ENCODE peak calls at places on chromosomes 6 and 20, in four cellular contexts. One of them, this sample, is unnamed.
A peak's percentile ranks its signal among the peaks of the same experiment; 100 is the strongest.

GRCh38 chr6:130810307-130811030 is 16.7 kb upstream of the SMLR1 start:
- DNase-seq in A549: no peak
- DNase-seq in GM12878: no peak
- DNase-seq in HepG2: no peak
- DNase-seq in this sample: peak; percentile 50

GRCh38 chr6:30570760-30571084 is 520 bp upstream of the ABCF1 start:
- DNase-seq in HepG2: no peak
- DNase-seq in GM12878: no peak
- DNase-seq in A549: peak; percentile 12
- DNase-seq in this sample: no peak

GRCh38 chr6:117205876-117206275 is 59.5 kb upstream of the VGLL2 start:
- DNase-seq in A549: no peak
- DNase-seq in HepG2: no peak
- DNase-seq in GM12878: no peak
- DNase-seq in this sample: no peak

GRCh38 chr6:155521719-155522118 is 66.1 kb upstream of the NOX3 start:
- DNase-seq in HepG2: no peak
- DNase-seq in GM12878: no peak
- DNase-seq in A549: no peak
- DNase-seq in this sample: peak; percentile 61

GRCh38 chr6:137415127-137415833 is 78.9 kb downstream of the OLIG3 start:
- DNase-seq in A549: no peak
- DNase-seq in GM12878: no peak
- DNase-seq in HepG2: peak; percentile 50
- DNase-seq in this sample: peak; percentile 53

GRCh38 chr6:13715444-13715883 is 3.8 kb upstream of the RANBP9 start:
- DNase-seq in A549: no peak
- DNase-seq in GM12878: peak; percentile 37
- DNase-seq in HepG2: peak; percentile 86
- DNase-seq in this sample: no peak

GRCh38 chr6:106334646-106335448 is 9.3 kb upstream of the ATG5 start:
- DNase-seq in A549: peak; percentile 19
- DNase-seq in HepG2: peak; percentile 52
- DNase-seq in GM12878: no peak
- DNase-seq in this sample: peak; percentile 47

GRCh38 chr6:77361018-77361417 is 102.3 kb downstream of the HTR1B start:
- DNase-seq in GM12878: no peak
- DNase-seq in HepG2: no peak
- DNase-seq in A549: no peak
- DNase-seq in this sample: no peak

GRCh38 chr6:54058236-54058635 is 53.0 kb upstream of the MLIP start:
- DNase-seq in A549: no peak
- DNase-seq in HepG2: no peak
- DNase-seq in GM12878: no peak
- DNase-seq in this sample: no peak

GRCh38 chr20:23350855-23351838 is 556 bp downstream of the NXT1 start:
- DNase-seq in A549: peak; percentile 44
- DNase-seq in HepG2: peak; percentile 85
- DNase-seq in GM12878: no peak
- DNase-seq in this sample: peak; percentile 45

GRCh38 chr6:131290955-131291354 is 155.7 kb downstream of the AKAP7 start:
- DNase-seq in HepG2: no peak
- DNase-seq in A549: no peak
- DNase-seq in GM12878: no peak
- DNase-seq in this sample: no peak

GRCh38 chr6:10837692-10837996 is 695 bp downstream of the MAK start:
- DNase-seq in GM12878: no peak
- DNase-seq in A549: no peak
- DNase-seq in HepG2: no peak
- DNase-seq in this sample: no peak

GRCh38 chr6:149233056-149233715 is 84.3 kb upstream of the TAB2 start:
- DNase-seq in GM12878: no peak
- DNase-seq in HepG2: peak; percentile 63
- DNase-seq in A549: peak; percentile 83
- DNase-seq in this sample: peak; percentile 93

GRCh38 chr20:55269913-55270312 is 735.4 kb downstream of the CBLN4 start:
- DNase-seq in HepG2: no peak
- DNase-seq in GM12878: no peak
- DNase-seq in A549: no peak
- DNase-seq in this sample: no peak

GRCh38 chr6:23213651-23214050 is 644.3 kb downstream of the HDGFL1 start:
- DNase-seq in HepG2: no peak
- DNase-seq in A549: no peak
- DNase-seq in GM12878: no peak
- DNase-seq in this sample: peak; percentile 54

GRCh38 chr20:58084566-58084965 is 143.9 kb downstream of the ANKRD60 start:
- DNase-seq in A549: no peak
- DNase-seq in HepG2: no peak
- DNase-seq in GM12878: no peak
- DNase-seq in this sample: no peak

GRCh38 chr6:142293121-142293520 is 8.7 kb upstream of the ADGRG6 start:
- DNase-seq in A549: no peak
- DNase-seq in HepG2: no peak
- DNase-seq in GM12878: no peak
- DNase-seq in this sample: no peak

GRCh38 chr6:136820541-136820940 is 1.9 kb upstream of the PEX7 start:
- DNase-seq in HepG2: no peak
- DNase-seq in A549: no peak
- DNase-seq in GM12878: no peak
- DNase-seq in this sample: no peak

GRCh38 chr6:81562169-81562568 is 190.3 kb downstream of the TENT5A start:
- DNase-seq in A549: peak; percentile 1
- DNase-seq in GM12878: no peak
- DNase-seq in HepG2: peak; percentile 20
- DNase-seq in this sample: peak; percentile 89

GRCh38 chr20:59425572-59425971 is 125.2 kb downstream of the EDN3 start:
- DNase-seq in HepG2: no peak
- DNase-seq in GM12878: no peak
- DNase-seq in A549: no peak
- DNase-seq in this sample: no peak

GRCh38 chr20:22925613-22925983 is 109.5 kb upstream of the SSTR4 start:
- DNase-seq in HepG2: no peak
- DNase-seq in GM12878: no peak
- DNase-seq in A549: no peak
- DNase-seq in this sample: no peak

GRCh38 chr6:4607026-4607704 is 169.0 kb upstream of the CDYL start:
- DNase-seq in GM12878: no peak
- DNase-seq in A549: no peak
- DNase-seq in HepG2: no peak
- DNase-seq in this sample: peak; percentile 89

GRCh38 chr6:165805604-165806003 is 142.6 kb upstream of the PDE10A start:
- DNase-seq in GM12878: no peak
- DNase-seq in HepG2: no peak
- DNase-seq in A549: no peak
- DNase-seq in this sample: no peak
- TF ChIP-seq USF2 in GM12878: no peak
- TF ChIP-seq USF2 in HepG2: no peak
- TF ChIP-seq USF2 in A549: no peak
- TF ChIP-seq USF2 in this sample: no peak

DNA sequence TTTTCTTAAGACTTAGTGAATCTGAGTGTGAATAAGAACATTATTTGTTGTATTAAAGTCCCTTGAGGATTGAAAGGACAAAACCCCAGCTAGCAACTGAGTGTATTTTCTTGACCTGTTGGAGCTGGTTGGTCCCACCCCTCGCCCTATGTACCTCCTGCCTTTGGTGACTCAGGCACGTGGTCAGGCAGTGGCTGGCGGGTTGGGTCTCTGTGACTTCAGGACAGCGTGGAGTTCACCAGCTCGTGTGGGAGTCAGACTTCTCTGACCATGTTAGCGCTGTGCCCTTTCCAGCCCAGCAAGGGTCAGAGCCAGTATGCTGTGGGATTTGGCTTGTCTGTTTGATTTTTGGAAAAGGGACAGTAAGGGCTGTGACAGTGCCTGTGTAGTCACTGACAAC is 93.7 kb downstream of the SSR1 start:
- DNase-seq in GM12878: no peak
- DNase-seq in HepG2: peak; percentile 40
- DNase-seq in A549: no peak
- DNase-seq in this sample: peak; percentile 52
- H3K4me1 ChIP-seq in GM12878: no peaks in the 10 kb centered on the region
- H3K4me1 ChIP-seq in HepG2: peaks cover 41% of the 10 kb centered on the region
- H3K4me1 ChIP-seq in A549: no peaks in the 10 kb centered on the region
- H3K4me1 ChIP-seq in this sample: peaks cover 24% of the 10 kb centered on the region

GRCh38 chr6:132683543-132683942 is 24.6 kb upstream of the TAAR1 start:
- DNase-seq in GM12878: no peak
- DNase-seq in A549: no peak
- DNase-seq in HepG2: peak; percentile 10
- DNase-seq in this sample: peak; percentile 74
- TF ChIP-seq USF2 in GM12878: no peak
- TF ChIP-seq USF2 in A549: no peak
- TF ChIP-seq USF2 in HepG2: no peak
- TF ChIP-seq USF2 in this sample: no peak

DNA sequence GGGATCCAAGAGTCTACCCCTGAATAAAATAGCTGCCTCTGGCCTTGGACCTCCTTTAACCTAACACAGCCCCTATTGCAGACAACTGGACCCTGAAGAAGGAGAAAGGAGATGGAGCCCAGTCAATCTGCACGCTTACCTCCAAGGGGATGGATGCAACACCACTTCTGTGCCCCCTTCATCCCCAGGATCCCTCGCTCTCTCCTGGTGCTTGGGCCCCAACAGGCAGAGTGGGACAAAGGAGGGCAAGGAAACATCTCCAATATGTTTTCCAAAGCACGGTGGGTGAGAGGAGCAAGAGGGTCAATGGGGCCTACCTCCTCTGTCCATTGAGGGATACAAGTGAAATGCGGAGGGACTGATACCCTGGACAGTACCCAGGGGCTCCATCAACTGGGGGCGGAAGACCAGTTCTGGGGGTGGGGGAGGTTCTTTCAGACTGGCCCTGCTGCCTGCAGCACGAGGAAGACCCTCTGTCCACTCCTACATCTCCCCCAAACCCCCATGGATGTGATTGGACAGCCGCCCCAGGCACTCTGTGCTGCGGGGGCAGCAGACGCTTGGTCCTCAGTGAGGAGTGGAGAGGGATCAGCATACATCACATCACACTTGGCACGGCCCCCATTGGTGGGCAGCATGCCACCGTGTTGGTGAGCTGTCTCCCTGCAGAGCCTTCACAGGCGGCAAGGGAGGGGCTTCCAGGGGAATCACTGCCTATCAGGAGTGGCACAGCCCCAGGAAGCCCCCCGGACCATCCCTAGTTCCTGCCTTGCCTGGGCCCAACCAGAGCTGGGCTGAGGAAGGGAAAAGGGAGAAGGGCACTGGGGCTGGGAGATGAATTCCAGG is 70.6 kb downstream of the MRPL14 start:
- DNase-seq in GM12878: no peak
- DNase-seq in A549: no peak
- DNase-seq in HepG2: no peak
- DNase-seq in this sample: peak; percentile 90
- H3K4me1 ChIP-seq in GM12878: peaks cover 16% of the 10 kb centered on the region
- H3K4me1 ChIP-seq in A549: peaks cover 83% of the 10 kb centered on the region
- H3K4me1 ChIP-seq in HepG2: peaks cover 81% of the 10 kb centered on the region
- H3K4me1 ChIP-seq in this sample: peaks cover 64% of the 10 kb centered on the region

GRCh38 chr20:50393990-50394561 is 116.1 kb upstream of the PTPN1 start:
- DNase-seq in A549: no peak
- DNase-seq in GM12878: no peak
- DNase-seq in HepG2: no peak
- DNase-seq in this sample: no peak

GRCh38 chr20:50391444-50392137 is 118.6 kb upstream of the PTPN1 start:
- DNase-seq in GM12878: no peak
- DNase-seq in HepG2: no peak
- DNase-seq in A549: no peak
- DNase-seq in this sample: no peak

GRCh38 chr20:50392138-50392866 is 117.9 kb upstream of the PTPN1 start:
- DNase-seq in HepG2: no peak
- DNase-seq in A549: no peak
- DNase-seq in GM12878: no peak
- DNase-seq in this sample: no peak

GRCh38 chr20:50394569-50394968 is 115.6 kb upstream of the PTPN1 start:
- DNase-seq in GM12878: peak; percentile 13
- DNase-seq in HepG2: no peak
- DNase-seq in A549: no peak
- DNase-seq in this sample: no peak

GRCh38 chr20:50393242-50393641 is 116.9 kb upstream of the PTPN1 start:
- DNase-seq in GM12878: no peak
- DNase-seq in A549: no peak
- DNase-seq in HepG2: no peak
- DNase-seq in this sample: no peak
- TF ChIP-seq USF2 in GM12878: no peak
- TF ChIP-seq USF2 in A549: no peak
- TF ChIP-seq USF2 in HepG2: no peak
- TF ChIP-seq USF2 in this sample: no peak